ENCODE peak calls at places on chromosomes 5 and 9, in four cellular contexts. A, B, K and W are unnamed samples.

GRCh38 chr9:82574911-82575310 is 488.0 kb downstream of the RASEF start:
- DNase-seq in A (no peak), B (no peak), K (no peak), W (no peak)

GRCh38 chr9:89891221-89892052 is 286.6 kb downstream of the GADD45G start:
- DNase-seq in A (peak), B (no peak), K (no peak), W (no peak)

GRCh38 chr5:157959355-157959754 is 100.4 kb upstream of the CLINT1 start:
- DNase-seq in A (no peak), B (no peak), K (no peak), W (no peak)

GRCh38 chr5:60184599-60184998 is 291.1 kb upstream of the PDE4D start:
- DNase-seq in A (no peak), B (no peak), K (no peak), W (no peak)

GRCh38 chr9:123757960-123758359 is 172.0 kb downstream of the DENND1A start:
- DNase-seq in A (no peak), B (no peak), K (no peak), W (no peak)

GRCh38 chr5:136781464-136781863 is 416.1 kb upstream of the TRPC7 start:
- DNase-seq in A (no peak), B (peak), K (peak), W (no peak)

GRCh38 chr9:28651050-28651722 is 1077.9 kb upstream of the C9orf72 start:
- DNase-seq in A (no peak), B (no peak), K (no peak), W (no peak)

GRCh38 chr9:136448655-136449054 is 9.0 kb upstream of the INPP5E start:
- DNase-seq in A (no peak), B (no peak), K (no peak), W (no peak)

GRCh38 chr9:131438190-131438589 is 44.3 kb downstream of the PRRC2B start:
- DNase-seq in A (no peak), B (no peak), K (no peak), W (no peak)

GRCh38 chr5:60026174-60026573 is 132.6 kb upstream of the PDE4D start:
- DNase-seq in A (no peak), B (peak), K (peak), W (no peak)

GRCh38 chr5:152632380-152632779 is 227.3 kb upstream of the NMUR2 start:
- DNase-seq in A (no peak), B (no peak), K (no peak), W (peak)

GRCh38 chr9:83056911-83057310 is 6.0 kb downstream of the RASEF start:
- DNase-seq in A (no peak), B (no peak), K (no peak), W (no peak)

GRCh38 chr5:123454236-123454911 is 31.2 kb upstream of the CEP120 start:
- DNase-seq in A (no peak), B (no peak), K (no peak), W (no peak)

GRCh38 chr5:13276143-13276542 is 668.3 kb downstream of the DNAH5 start:
- DNase-seq in A (no peak), B (no peak), K (no peak), W (no peak)

GRCh38 chr5:31898246-31898645 is 259.3 kb downstream of the PDZD2 start:
- DNase-seq in A (no peak), B (no peak), K (no peak), W (no peak)

GRCh38 chr9:69040646-69041045 is 5.1 kb downstream of the FXN start:
- DNase-seq in A (no peak), B (no peak), K (no peak), W (no peak)

GRCh38 chr5:85428426-85428934 is 1043.8 kb upstream of the EDIL3 start:
- DNase-seq in A (no peak), B (no peak), K (no peak), W (no peak)

GRCh38 chr9:87276851-87277251 is 220.8 kb upstream of the DAPK1 start:
- DNase-seq in A (no peak), B (no peak), K (no peak), W (no peak)

GRCh38 chr9:118609355-118610044 is 759.7 kb downstream of the BRINP1 start:
- DNase-seq in A (no peak), B (no peak), K (no peak), W (peak)

GRCh38 chr9:93231121-93231694 is 47.3 kb downstream of the WNK2 start:
- DNase-seq in A (peak), B (no peak), K (no peak), W (peak)

GRCh38 chr9:13860019-13860418 is 453.9 kb downstream of the NFIB start:
- DNase-seq in A (no peak), B (no peak), K (no peak), W (no peak)

GRCh38 chr9:122379340-122379739 is 8.5 kb downstream of the PTGS1 start:
- DNase-seq in A (no peak), B (no peak), K (no peak), W (no peak)
- TF ChIP-seq CTCF in A (no peak), B (peak), K (peak), W (peak)

DNA sequence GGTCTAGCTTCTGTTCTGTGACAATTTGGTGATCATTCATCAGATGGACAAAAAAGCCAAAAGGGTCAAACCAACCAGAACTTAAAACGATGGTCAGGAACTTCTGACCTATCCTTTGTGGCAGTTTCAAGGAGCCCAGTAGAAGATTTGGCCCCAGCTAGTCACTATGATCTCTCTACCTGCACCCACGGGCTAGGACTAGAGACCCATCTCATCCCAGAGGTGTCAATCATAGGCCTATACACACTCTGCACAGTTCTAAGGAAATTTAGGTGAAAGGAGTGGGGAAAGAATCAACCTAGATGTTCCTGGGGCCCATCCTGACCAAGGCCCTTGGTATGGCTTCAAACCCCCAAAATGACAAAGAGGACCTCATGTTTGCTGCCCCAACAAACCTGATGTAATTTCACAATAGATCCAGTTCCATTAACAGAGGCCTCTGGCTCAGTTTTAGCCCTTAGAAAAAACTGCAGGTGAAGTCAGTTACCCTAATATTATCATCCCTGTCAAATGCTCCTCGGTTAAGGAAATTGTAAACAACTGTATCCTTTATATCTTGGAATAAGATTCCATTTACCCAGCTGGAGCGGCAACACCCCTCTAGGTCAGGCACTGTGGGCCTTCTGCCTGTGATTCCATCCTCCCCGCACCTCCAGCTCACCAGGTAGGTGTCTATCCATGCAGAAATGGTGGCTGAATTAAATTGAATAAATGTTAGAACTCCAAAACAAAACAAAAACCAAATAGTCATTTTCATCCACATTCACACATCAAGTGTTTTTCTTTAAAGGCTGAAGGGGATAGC is 138.7 kb downstream of the ENC1 start:
- DNase-seq in A (no peak), B (no peak), K (no peak), W (no peak)
- H3K4me3 ChIP-seq in A (no peak), B (no peak), K (no peak), W (no peak)

GRCh38 chr9:84404095-84404686 is 63.6 kb upstream of the SLC28A3 start:
- DNase-seq in A (no peak), B (no peak), K (no peak), W (no peak)
- TF ChIP-seq CTCF in A (peak), B (peak), K (peak), W (peak)

DNA sequence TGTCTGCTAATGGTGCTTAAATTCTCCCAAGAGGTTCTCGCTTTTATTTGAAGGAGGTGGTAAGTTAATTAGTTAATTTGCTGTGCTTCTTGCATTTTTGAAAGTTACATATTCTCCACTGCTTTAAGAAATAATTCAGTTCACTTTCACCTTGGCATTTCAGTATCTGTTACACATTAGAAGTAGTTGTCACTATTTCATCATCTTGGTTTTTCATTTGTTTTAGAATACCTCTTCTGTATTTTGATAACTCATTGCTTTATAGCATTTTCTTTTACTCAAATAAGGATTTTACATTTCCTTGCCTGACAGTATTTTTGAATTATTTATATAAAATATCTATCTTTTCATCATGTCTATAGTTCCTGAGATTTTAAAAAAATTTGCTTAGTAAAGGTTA is 9.2 kb downstream of the NIPSNAP3B start:
- DNase-seq in A (no peak), B (no peak), K (no peak), W (no peak)
- H3K4me3 ChIP-seq in A (no peak), B (no peak), K (no peak), W (no peak)

DNA sequence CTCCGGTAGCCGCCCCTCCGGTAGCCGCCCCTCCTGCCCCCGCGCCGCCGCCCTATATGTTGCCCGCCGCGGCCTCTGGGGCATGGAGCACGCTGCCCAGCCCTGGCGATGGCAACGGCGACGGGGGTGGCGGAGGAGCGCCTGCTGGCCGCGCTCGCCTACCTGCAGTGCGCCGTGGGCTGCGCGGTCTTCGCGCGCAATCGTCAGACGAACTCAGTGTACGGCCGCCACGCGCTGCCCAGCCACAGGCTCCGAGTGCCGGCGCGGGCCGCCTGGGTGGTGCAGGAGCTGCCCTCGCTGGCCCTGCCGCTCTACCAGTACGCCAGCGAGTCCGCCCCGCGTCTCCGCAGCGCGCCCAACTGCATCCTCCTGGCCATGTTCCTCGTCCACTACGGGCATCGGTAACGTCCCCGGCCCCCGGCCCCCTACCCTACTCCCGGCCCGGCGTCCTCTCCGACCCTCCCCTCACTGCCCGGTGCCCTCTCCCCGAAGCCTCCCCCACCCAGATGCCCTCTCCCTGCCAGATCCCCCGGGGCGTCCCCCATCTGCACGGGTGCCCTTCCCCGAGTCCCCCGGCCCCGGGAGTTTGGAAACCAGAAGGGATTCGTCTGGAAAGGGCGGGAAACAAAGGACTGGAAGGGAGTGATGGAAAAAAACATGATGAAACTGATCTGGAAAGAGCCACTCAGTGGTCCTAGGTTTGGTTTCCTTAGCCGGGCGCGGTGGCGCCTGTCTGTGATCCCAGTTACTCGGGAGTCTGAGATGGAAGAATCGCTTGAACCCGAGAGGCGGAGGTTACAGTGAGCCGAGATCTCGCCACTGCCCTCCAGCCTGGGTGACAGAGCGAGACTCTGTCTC is 458 bp downstream of the SRD5A1 start:
- DNase-seq in A (no peak), B (no peak), K (no peak), W (no peak)
- TF ChIP-seq CTCF in A (no peak), B (no peak), K (no peak), W (no peak)

GRCh38 chr9:116155700-116156045 is 2.1 kb downstream of the PAPPA start:
- DNase-seq in A (no peak), B (no peak), K (no peak), W (no peak)

GRCh38 chr9:116154976-116155699 is 1.5 kb downstream of the PAPPA start:
- DNase-seq in A (no peak), B (no peak), K (peak), W (no peak)

GRCh38 chr9:116156621-116157314 is 3.2 kb downstream of the PAPPA start:
- DNase-seq in A (peak), B (no peak), K (peak), W (peak)

GRCh38 chr9:116154334-116154975 is 864 bp downstream of the PAPPA start:
- DNase-seq in A (no peak), B (no peak), K (no peak), W (no peak)

GRCh38 chr9:116157436-116158138 is 4.0 kb downstream of the PAPPA start:
- DNase-seq in A (no peak), B (no peak), K (no peak), W (peak)
- H3K4me3 ChIP-seq in A (no peak), B (peak), K (peak), W (peak)